ENCODE peak calls at places on chromosome 22, in five cellular contexts. D is right lobe of liver, H is tibial artery, P is kidney epithelial cell, J is breast epithelium. F is an unnamed sample.
A peak's percentile ranks its signal among the peaks of the same experiment; 100 is the strongest.

GRCh38 chr22:50735739-50736030 is 2.3 kb upstream of the ACR start:
- DNase-seq in D (no peak), H (no peak), P (no peak), J (no peak), F (no peak)

GRCh38 chr22:21943571-21944448 is 8.8 kb downstream of the PPM1F start:
- DNase-seq in D (peak; percentile 85), H (no peak), P (no peak), J (no peak), F (no peak)

GRCh38 chr22:23512348-23512705 is 67.8 kb downstream of the IGLL1 start:
- DNase-seq in D (no peak), H (no peak), P (no peak), J (no peak), F (no peak)

GRCh38 chr22:26722159-26722558 is 64.8 kb downstream of the MIAT start:
- DNase-seq in D (no peak), H (no peak), P (no peak), J (no peak), F (no peak)

GRCh38 chr22:39254789-39255298 is 10.1 kb upstream of the PDGFB start:
- DNase-seq in D (no peak), H (no peak), P (no peak), J (no peak), F (no peak)

GRCh38 chr22:39207141-39208012 is 37.4 kb downstream of the PDGFB start:
- DNase-seq in D (no peak), H (peak; percentile 36), P (no peak), J (no peak), F (no peak)

GRCh38 chr22:38927033-38927789 is 30.2 kb upstream of the APOBEC3A start:
- DNase-seq in D (no peak), H (peak; percentile 63), P (no peak), J (peak; percentile 65), F (no peak)

GRCh38 chr22:20847318-20847822 is 11.2 kb downstream of the PI4KA start:
- DNase-seq in D (no peak), H (no peak), P (no peak), J (no peak), F (no peak)

GRCh38 chr22:25747245-25747944 is 5.4 kb downstream of the MYO18B start:
- DNase-seq in D (no peak), H (peak; percentile 78), P (peak; percentile 80), J (no peak), F (no peak)

GRCh38 chr22:27558658-27559371 is 242.7 kb downstream of the MN1 start:
- DNase-seq in D (no peak), H (no peak), P (no peak), J (no peak), F (no peak)

GRCh38 chr22:27686534-27686933 is 115.0 kb downstream of the MN1 start:
- DNase-seq in D (no peak), H (peak; percentile 86), P (no peak), J (peak; percentile 58), F (no peak)

GRCh38 chr22:27318516-27318915 is 483.0 kb downstream of the MN1 start:
- DNase-seq in D (no peak), H (no peak), P (peak; percentile 49), J (no peak), F (peak; percentile 12)

GRCh38 chr22:22128440-22128839 is 116.1 kb upstream of the VPREB1 start:
- DNase-seq in D (no peak), H (no peak), P (no peak), J (no peak), F (no peak)

GRCh38 chr22:47284360-47284759 is 521.9 kb downstream of the TBC1D22A start:
- DNase-seq in D (no peak), H (no peak), P (no peak), J (no peak), F (no peak)

GRCh38 chr22:47284822-47285221 is 522.4 kb downstream of the TBC1D22A start:
- DNase-seq in D (no peak), H (no peak), P (no peak), J (no peak), F (no peak)

GRCh38 chr22:47287516-47287915 is 525.1 kb downstream of the TBC1D22A start:
- DNase-seq in D (no peak), H (no peak), P (no peak), J (no peak), F (no peak)

GRCh38 chr22:47286590-47286989 is 524.1 kb downstream of the TBC1D22A start:
- DNase-seq in D (no peak), H (no peak), P (no peak), J (no peak), F (no peak)

GRCh38 chr22:47285981-47286380 is 523.5 kb downstream of the TBC1D22A start:
- DNase-seq in D (no peak), H (no peak), P (no peak), J (no peak), F (no peak)
- TF ChIP-seq CTCF in D (no peak), H (no peak), P (no peak), J (no peak), F (no peak)

GRCh38 chr22:17629646-17630045 is 1.1 kb upstream of the ATP6V1E1 start:
- DNase-seq in D (no peak), H (no peak), P (no peak), J (no peak), F (no peak)
- H3K4me3 ChIP-seq in D (no peak overlapping the region), H (no peak overlapping the region), P (no peak overlapping the region), J (no peak overlapping the region), F (peak overlapping the region; percentile 100)

GRCh38 chr22:31491218-31491962 is 1.7 kb upstream of the EIF4ENIF1 start:
- DNase-seq in D (no peak), H (no peak), P (no peak), J (no peak), F (no peak)
- TF ChIP-seq CTCF in D (no peak), H (no peak), P (no peak), J (no peak), F (no peak)

DNA sequence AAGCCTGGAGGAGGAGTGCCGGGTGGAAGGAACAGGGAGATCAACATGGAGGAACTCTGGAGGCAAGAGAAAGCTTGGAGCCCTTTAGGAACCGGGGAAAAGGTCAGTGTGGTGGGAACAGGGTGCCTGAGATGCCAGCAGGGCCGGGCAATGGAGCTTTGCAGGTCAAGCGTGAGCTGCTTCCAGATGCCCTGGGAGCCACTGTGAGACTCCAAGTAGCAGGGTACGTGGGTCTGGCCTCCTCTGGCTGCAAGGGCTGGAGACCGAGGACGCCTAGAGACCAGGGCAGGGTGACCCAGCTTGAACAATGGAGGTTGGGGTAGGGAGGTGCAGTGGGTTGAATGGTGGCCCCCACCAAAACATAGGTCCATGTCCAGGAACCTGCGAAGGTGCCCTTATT is 15.6 kb upstream of the EMID1 start:
- DNase-seq in D (no peak), H (no peak), P (no peak), J (no peak), F (no peak)
- H3K4me3 ChIP-seq in D (no peak overlapping the region), H (no peak overlapping the region), P (no peak overlapping the region), J (no peak overlapping the region), F (no peak overlapping the region)

DNA sequence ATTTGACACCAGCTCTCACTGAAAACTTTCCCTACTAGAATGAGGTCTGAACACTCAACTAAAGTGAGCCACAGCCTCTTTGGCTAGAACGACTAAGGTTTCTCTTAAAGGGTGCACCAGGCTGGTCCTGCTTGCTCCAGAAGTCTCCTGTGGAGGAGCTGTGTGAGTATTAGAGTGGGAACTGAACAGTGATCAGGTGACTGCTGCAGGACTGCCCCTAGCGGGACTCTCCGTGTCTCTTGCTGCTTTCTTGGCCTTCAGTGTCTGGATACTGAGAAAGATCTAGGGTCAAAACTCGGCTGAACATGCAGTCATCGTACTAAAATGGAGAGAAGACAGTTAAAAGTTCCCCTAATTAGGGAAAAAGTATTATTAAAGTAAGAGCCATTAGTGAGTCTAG is 34.6 kb downstream of the FAM118A start:
- DNase-seq in D (no peak), H (no peak), P (no peak), J (no peak), F (no peak)
- TF ChIP-seq CTCF in D (no peak), H (no peak), P (peak; percentile 44), J (no peak), F (no peak)

GRCh38 chr22:36942561-36942960 is 29.1 kb downstream of the CSF2RB start:
- DNase-seq in D (no peak), H (no peak), P (no peak), J (no peak), F (no peak)

GRCh38 chr22:36938886-36939285 is 25.5 kb downstream of the CSF2RB start:
- DNase-seq in D (no peak), H (no peak), P (no peak), J (no peak), F (no peak)

GRCh38 chr22:36938028-36938425 is 24.6 kb downstream of the CSF2RB start:
- DNase-seq in D (peak; percentile 46), H (no peak), P (no peak), J (no peak), F (no peak)

GRCh38 chr22:36937319-36938027 is 24.0 kb downstream of the CSF2RB start:
- DNase-seq in D (peak; percentile 35), H (no peak), P (no peak), J (no peak), F (no peak)

DNA sequence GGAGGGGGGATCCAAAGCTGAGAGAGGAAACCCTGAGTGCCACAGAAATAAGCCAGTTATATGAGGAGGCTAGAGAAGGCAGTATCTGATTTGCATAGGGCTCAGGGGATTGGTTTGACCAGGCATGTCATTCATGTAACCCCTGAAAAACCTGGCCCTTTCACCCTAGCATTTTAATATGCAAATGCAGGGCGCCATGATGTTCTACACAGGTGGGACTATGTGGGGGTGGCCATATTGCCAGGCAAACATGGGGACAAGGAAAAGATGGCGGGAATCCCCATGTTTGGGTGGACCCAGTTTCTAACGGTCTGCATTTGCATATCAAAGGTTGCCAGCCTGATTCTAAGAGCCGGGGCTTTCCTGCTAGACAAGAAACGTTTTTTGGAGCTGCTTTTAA is 27.2 kb downstream of the CSF2RB start:
- DNase-seq in D (peak; percentile 26), H (no peak), P (no peak), J (no peak), F (no peak)
- H3K4me3 ChIP-seq in D (no peak overlapping the region), H (no peak overlapping the region), P (no peak overlapping the region), J (no peak overlapping the region), F (no peak overlapping the region)

GRCh38 chr22:37740455-37741311 is 43.8 kb downstream of the TRIOBP start:
- DNase-seq in D (no peak), H (no peak), P (no peak), J (no peak), F (no peak)

GRCh38 chr22:37739000-37739399 is 42.2 kb downstream of the TRIOBP start:
- DNase-seq in D (no peak), H (peak; percentile 58), P (no peak), J (no peak), F (no peak)

GRCh38 chr22:37741312-37741795 is 44.5 kb downstream of the TRIOBP start:
- DNase-seq in D (peak; percentile 90), H (peak; percentile 88), P (peak; percentile 67), J (no peak), F (peak; percentile 97)

GRCh38 chr22:37742374-37743092 is 45.7 kb downstream of the TRIOBP start:
- DNase-seq in D (no peak), H (peak; percentile 44), P (peak; percentile 62), J (no peak), F (no peak)

DNA sequence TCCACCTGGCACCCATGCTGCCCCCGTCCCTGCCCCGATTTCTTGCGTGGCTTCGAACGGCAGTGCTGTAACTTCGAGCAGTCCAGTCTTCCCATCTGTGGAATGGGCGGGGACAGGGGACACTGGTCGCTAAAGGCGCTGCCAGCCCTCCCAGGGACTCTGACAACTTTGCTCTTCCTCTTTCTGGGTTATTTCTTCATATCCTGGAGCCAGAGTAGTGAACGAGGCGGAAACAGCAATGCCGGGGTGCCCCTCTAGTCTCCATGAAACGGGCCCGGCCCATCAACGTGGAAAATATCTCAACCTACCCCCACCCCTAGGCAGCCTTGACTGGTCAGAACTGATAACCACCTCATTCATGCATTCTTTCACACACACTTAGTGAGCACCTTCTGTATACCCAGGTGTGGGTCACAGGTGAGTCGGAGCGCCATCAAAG is 42.8 kb downstream of the TRIOBP start:
- DNase-seq in D (no peak), H (peak; percentile 44), P (no peak), J (no peak), F (no peak)
- TF ChIP-seq CTCF in D (no peak), H (no peak), P (no peak), J (no peak), F (no peak)